ENCODE peak calls at places on chromosomes 11 and 22, in four cellular contexts. O is GM12878, D is K562, Y is SK-N-SH. H is an unnamed sample.

GRCh38 chr22:43404673-43405385 is 7.0 kb upstream of the MPPED1 start:
- DNase-seq in O (no peak), D (no peak), Y (no peak), H (no peak)

GRCh38 chr11:8652140-8652539 is 30.3 kb downstream of the TRIM66 start:
- DNase-seq in Y (no peak), D (no peak), O (no peak), H (no peak)

GRCh38 chr11:119419834-119420492 is 3.0 kb downstream of the THY1 start:
- DNase-seq in D (no peak), Y (no peak), O (no peak), H (no peak)

GRCh38 chr11:35308157-35308556 is 111.2 kb downstream of the SLC1A2 start:
- DNase-seq in Y (no peak), D (no peak), O (no peak), H (no peak)

GRCh38 chr11:2737876-2738275 is 38.1 kb upstream of the KCNQ1OT1 start:
- DNase-seq in Y (no peak), O (no peak), D (peak; percentile 52), H (no peak)

GRCh38 chr11:560305-561147 is at the start of the genes LMNTD2 and RASSF7:
- DNase-seq in O (peak; percentile 60), D (peak; percentile 93), Y (peak; percentile 100), H (peak; percentile 76)

GRCh38 chr22:38455530-38456271 is 702 bp upstream of the KCNJ4 start:
- DNase-seq in D (peak; percentile 58), Y (peak; percentile 86), O (no peak), H (no peak)

GRCh38 chr22:28969401-28970168 is 86.2 kb downstream of the ZNRF3 start:
- DNase-seq in D (no peak), Y (no peak), O (no peak), H (no peak)

GRCh38 chr11:279966-280761 is 2.0 kb downstream of the NLRP6 start:
- DNase-seq in Y (peak; percentile 48), D (no peak), O (no peak), H (no peak)

GRCh38 chr11:60251485-60252207 is 8.7 kb upstream of the MS4A4E start:
- DNase-seq in Y (peak; percentile 2), D (peak; percentile 76), O (peak; percentile 59), H (peak; percentile 24)

GRCh38 chr11:71139516-71140205 is 112.7 kb downstream of the SHANK2 start:
- DNase-seq in O (no peak), Y (no peak), D (no peak), H (no peak)

GRCh38 chr22:41446639-41447434 is at the start of gene TOB2:
- DNase-seq in Y (peak; percentile 80), O (peak; percentile 71), D (peak; percentile 94), H (peak; percentile 93)

GRCh38 chr11:6875761-6876160 is 664 bp upstream of the OR10A4 start:
- DNase-seq in D (no peak), O (no peak), Y (no peak), H (no peak)
- TF ChIP-seq REST in D (no peak), O (no peak), Y (no peak), H (no peak)

DNA sequence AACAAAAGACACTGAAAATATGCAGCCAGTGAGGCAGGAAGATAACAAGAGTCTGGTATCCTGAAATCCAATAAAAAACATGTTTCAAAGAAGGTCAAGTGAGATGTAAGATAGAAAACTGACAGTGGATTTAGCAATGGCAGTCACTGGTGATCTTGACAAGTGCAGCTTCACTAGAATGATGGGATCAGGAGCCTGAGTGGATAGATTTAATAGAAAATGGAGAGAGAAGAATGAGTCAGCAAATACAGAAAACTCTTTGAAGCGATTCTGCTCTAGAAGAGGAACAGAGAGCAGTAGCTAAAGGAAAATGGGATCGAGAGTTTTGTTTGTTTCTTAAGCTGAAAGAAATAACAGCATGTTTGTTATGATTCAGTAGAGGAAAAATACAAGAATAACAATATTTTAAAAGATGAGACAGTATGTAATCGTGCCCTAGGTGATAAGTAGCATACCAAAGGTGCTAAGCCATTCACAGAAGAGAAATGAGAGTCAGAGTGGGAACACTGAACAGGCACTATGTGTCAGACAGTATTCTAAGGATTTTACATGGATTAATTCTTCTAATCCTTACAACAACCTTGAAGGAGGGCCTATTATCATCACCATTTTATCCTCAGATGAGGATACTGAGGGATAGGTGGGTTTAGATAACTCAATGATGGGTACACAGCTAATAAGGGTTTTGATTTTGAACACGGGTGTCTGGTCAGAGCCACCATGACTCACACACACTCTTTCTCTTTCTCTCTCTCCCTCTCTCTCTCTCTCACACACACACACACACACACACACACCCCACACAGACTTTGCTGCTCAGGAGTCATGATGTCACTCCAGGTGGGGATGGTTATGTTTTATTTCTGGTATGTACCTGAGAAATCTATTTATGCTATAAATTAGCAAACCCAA is 36.3 kb downstream of the MRE11 start:
- DNase-seq in Y (no peak), D (peak; percentile 34), O (no peak), H (no peak)
- H3K36me3 ChIP-seq in Y (peaks cover 26% of the 10 kb centered on the region), D (peaks cover 32% of the 10 kb centered on the region), O (peaks cover 2% of the 10 kb centered on the region), H (peaks cover 2% of the 10 kb centered on the region)

GRCh38 chr11:93585758-93586157 is 42.6 kb upstream of the SMCO4 start:
- DNase-seq in D (peak; percentile 10), O (no peak), Y (no peak), H (no peak)
- TF ChIP-seq MAX in D (no peak), O (no peak), Y (no peak), H (no peak)

DNA sequence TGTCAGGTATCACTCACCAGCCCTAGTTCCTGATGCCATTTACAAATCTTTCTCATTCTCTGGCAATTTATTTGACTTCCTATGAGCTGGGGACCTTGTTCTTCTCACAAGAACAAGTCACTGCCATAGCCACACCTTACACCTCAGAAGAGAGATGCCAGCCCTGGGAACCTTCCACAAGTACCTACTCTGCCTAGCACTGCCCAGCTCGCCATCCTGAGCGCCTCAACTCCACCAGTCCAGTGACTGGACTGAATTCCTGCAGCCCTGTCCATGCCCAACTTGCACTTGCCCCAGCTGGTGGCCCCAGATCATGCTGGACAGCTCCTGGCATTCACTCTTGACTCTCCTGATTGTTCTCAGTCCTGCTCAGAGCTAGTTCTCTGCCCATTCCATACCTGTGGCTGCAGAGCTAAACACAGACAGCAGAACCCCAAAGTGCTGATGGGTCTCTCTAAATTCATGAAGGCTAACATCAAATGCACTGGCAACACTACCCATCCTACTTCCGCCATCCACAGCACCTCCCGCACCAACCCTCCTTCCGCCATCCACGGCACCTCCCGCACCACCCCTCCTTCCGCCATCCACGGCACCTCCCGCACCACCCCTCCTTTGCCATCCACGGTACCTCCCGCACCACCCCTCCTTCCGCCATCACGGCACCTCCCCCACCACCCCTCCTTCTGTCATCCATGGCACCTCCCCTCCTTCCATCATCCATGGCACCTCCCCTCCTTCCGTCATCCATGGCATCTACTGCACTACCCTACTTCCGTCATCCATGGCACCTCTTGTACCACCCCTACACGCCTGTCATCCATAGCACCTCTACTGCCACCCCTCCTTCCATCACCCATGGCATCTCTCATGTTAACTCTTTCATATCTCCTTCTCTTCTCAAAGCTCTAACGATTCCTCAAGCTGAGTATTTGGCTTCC is 23.6 kb upstream of the SLC25A1 start:
- DNase-seq in D (peak; percentile 79), O (no peak), Y (no peak), H (no peak)
- TF ChIP-seq REST in D (peak; percentile 96), O (no peak), Y (peak; percentile 82), H (peak; percentile 20)

GRCh38 chr11:44738791-44739190 is 12.0 kb downstream of the TSPAN18 start:
- DNase-seq in D (no peak), O (no peak), Y (no peak), H (no peak)

GRCh38 chr11:44737686-44738085 is 10.9 kb downstream of the TSPAN18 start:
- DNase-seq in Y (no peak), D (no peak), O (no peak), H (no peak)

GRCh38 chr11:44734982-44735381 is 8.2 kb downstream of the TSPAN18 start:
- DNase-seq in O (no peak), D (no peak), Y (no peak), H (no peak)

GRCh38 chr11:44733877-44734276 is 7.1 kb downstream of the TSPAN18 start:
- DNase-seq in D (no peak), O (no peak), Y (no peak), H (no peak)

GRCh38 chr11:44737222-44737621 is 10.5 kb downstream of the TSPAN18 start:
- DNase-seq in D (no peak), Y (no peak), O (no peak), H (no peak)
- H3K36me3 ChIP-seq in D (no peaks in the 10 kb centered on the region), Y (no peaks in the 10 kb centered on the region), O (no peaks in the 10 kb centered on the region), H (no peaks in the 10 kb centered on the region)

GRCh38 chr11:24623121-24623520 is 126.3 kb downstream of the LUZP2 start:
- DNase-seq in D (no peak), O (no peak), Y (no peak), H (no peak)

GRCh38 chr11:24619900-24620299 is 123.0 kb downstream of the LUZP2 start:
- DNase-seq in D (no peak), Y (no peak), O (no peak), H (no peak)

GRCh38 chr11:24622262-24622661 is 125.4 kb downstream of the LUZP2 start:
- DNase-seq in D (no peak), O (no peak), Y (no peak), H (no peak)

GRCh38 chr11:24624432-24624831 is 127.6 kb downstream of the LUZP2 start:
- DNase-seq in O (no peak), D (no peak), Y (no peak), H (no peak)
- TF ChIP-seq MAX in O (no peak), D (no peak), Y (no peak), H (no peak)

GRCh38 chr11:118247041-118247440 is 5.1 kb downstream of the MPZL3 start:
- DNase-seq in O (no peak), D (no peak), Y (no peak), H (no peak)

GRCh38 chr11:118252688-118253087 is 523 bp upstream of the MPZL3 start:
- DNase-seq in Y (no peak), O (no peak), D (no peak), H (no peak)

GRCh38 chr11:118251858-118252652 is at the start of gene MPZL3:
- DNase-seq in Y (peak; percentile 74), O (peak; percentile 85), D (peak; percentile 83), H (peak; percentile 96)
- TF ChIP-seq REST in Y (no peak), O (no peak), D (no peak), H (no peak)

GRCh38 chr11:43772733-43773132 is 92.2 kb downstream of the HSD17B12 start:
- DNase-seq in D (no peak), O (no peak), Y (no peak), H (no peak)

GRCh38 chr11:43774786-43775185 is 94.2 kb downstream of the HSD17B12 start:
- DNase-seq in O (no peak), D (no peak), Y (no peak), H (no peak)

GRCh38 chr11:43765194-43765593 is 84.7 kb downstream of the HSD17B12 start:
- DNase-seq in O (no peak), D (no peak), Y (no peak), H (no peak)

DNA sequence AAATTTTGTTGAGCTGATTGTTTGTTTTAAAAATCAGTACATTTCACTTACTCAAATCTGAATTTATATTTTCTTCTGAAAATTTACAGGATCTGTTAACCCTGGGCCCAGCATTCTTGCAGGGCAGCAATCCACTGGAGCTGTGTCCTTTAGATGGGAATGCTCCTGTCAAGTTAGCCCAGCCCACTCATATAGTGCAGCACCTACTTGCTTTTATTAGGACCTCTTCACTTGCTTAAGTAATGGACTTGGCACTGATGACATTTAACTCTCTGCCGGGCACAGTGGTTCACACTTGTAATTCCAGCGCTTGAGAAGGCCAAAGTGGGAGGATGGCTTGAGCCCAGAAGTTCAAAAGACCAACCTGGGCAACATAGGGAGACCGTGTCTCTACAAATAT is 89.6 kb downstream of the HSD17B12 start:
- DNase-seq in D (no peak), Y (no peak), O (no peak), H (no peak)
- H3K36me3 ChIP-seq in D (no peaks in the 10 kb centered on the region), Y (no peaks in the 10 kb centered on the region), O (no peaks in the 10 kb centered on the region), H (no peaks in the 10 kb centered on the region)

H was measured in HCT116.